ENCODE peak calls at places on chromosomes 5 and 9, in seven cellular contexts. B is dorsolateral prefrontal cortex, A is NCI-H345, C is AG08395, D is KBM-7, S is T-helper 2 cell, P is NCI-H460. E is an unnamed sample.

GRCh38 chr9:137368431-137369110 is 54.4 kb downstream of the EXD3 start:
- DNase-seq in P (no peak), A (no peak), D (no peak), B (no peak), S (no peak), C (no peak), E (no peak)

GRCh38 chr9:113682297-113682771 is 193.8 kb upstream of the ZNF618 start:
- DNase-seq in D (peak; percentile 72), A (peak; percentile 59), S (no peak), P (peak; percentile 91), B (peak; percentile 63), C (peak; percentile 75), E (no peak)

GRCh38 chr9:136329211-136329627 is 1.9 kb downstream of the GPSM1 start:
- DNase-seq in A (no peak), S (no peak), B (no peak), P (no peak), D (no peak), C (peak; percentile 22), E (no peak)

GRCh38 chr9:136098844-136099243 is 3.8 kb upstream of the NACC2 start:
- DNase-seq in D (no peak), B (no peak), P (no peak), A (no peak), C (no peak), S (no peak), E (no peak)

GRCh38 chr5:16410338-16410737 is 55.3 kb downstream of the ZNF622 start:
- DNase-seq in D (no peak), B (no peak), A (no peak), S (no peak), C (no peak), P (no peak), E (peak; percentile 56)

GRCh38 chr9:87678650-87679355 is 47.1 kb upstream of the CTSL start:
- DNase-seq in P (peak; percentile 79), S (no peak), A (peak; percentile 38), C (peak; percentile 83), B (peak; percentile 62), D (peak; percentile 59), E (peak; percentile 43)

GRCh38 chr5:23147625-23148024 is 294.5 kb upstream of the CDH12 start:
- DNase-seq in C (no peak), S (no peak), D (no peak), B (no peak), A (no peak), P (no peak), E (no peak)

GRCh38 chr9:14221558-14221957 is 92.4 kb downstream of the NFIB start:
- DNase-seq in A (no peak), B (no peak), C (peak; percentile 60), S (no peak), P (peak; percentile 65), D (no peak), E (no peak)

GRCh38 chr5:56010431-56010830 is 15.7 kb upstream of the IL6ST start:
- DNase-seq in D (no peak), S (no peak), C (no peak), B (no peak), A (no peak), P (no peak), E (no peak)

GRCh38 chr5:78757269-78758053 is 108.9 kb upstream of the LHFPL2 start:
- DNase-seq in C (peak; percentile 74), S (no peak), P (no peak), D (no peak), A (no peak), B (peak; percentile 4), E (no peak)

GRCh38 chr9:127107344-127108181 is 14.9 kb downstream of the ANGPTL2 start:
- DNase-seq in P (no peak), S (no peak), D (no peak), B (no peak), A (no peak), C (no peak), E (no peak)

GRCh38 chr9:98707158-98708102 is 1.3 kb downstream of the GABBR2 start:
- DNase-seq in C (peak; percentile 84), P (peak; percentile 69), D (peak; percentile 58), A (peak; percentile 87), S (no peak), B (peak; percentile 60), E (peak; percentile 21)

GRCh38 chr9:35570709-35571108 is 34.4 kb upstream of the TESK1 start:
- DNase-seq in B (no peak), C (no peak), P (no peak), D (no peak), A (no peak), S (peak; percentile 13), E (no peak)

GRCh38 chr5:16727937-16728336 is 111.1 kb upstream of the RETREG1 start:
- DNase-seq in P (no peak), B (no peak), A (peak; percentile 74), C (no peak), D (peak; percentile 65), S (no peak), E (peak; percentile 95)

GRCh38 chr5:55633574-55634203 is 78.4 kb downstream of the SLC38A9 start:
- DNase-seq in C (no peak), P (peak; percentile 9), A (peak; percentile 3), D (no peak), S (no peak), B (no peak), E (no peak)

GRCh38 chr5:145984072-145984471 is 47.7 kb downstream of the SH3RF2 start:
- DNase-seq in P (no peak), S (no peak), C (no peak), B (no peak), D (peak; percentile 83), A (no peak), E (no peak)

GRCh38 chr9:136305822-136306690 is 2.2 kb upstream of the CCDC187 start:
- DNase-seq in B (no peak), A (no peak), C (no peak), S (no peak), P (no peak), D (no peak), E (no peak)

GRCh38 chr5:6744841-6745705 is 31.8 kb downstream of the TENT4A start:
- DNase-seq in P (no peak), A (no peak), C (no peak), D (no peak), B (no peak), S (no peak), E (no peak)

GRCh38 chr9:101326501-101326900 is 58.3 kb downstream of the BAAT start:
- DNase-seq in S (no peak), C (no peak), A (peak; percentile 83), P (no peak), D (no peak), B (no peak), E (peak; percentile 53)

GRCh38 chr9:137138701-137139467 is at the start of gene GRIN1:
- DNase-seq in S (peak; percentile 14), B (peak; percentile 60), D (no peak), C (peak; percentile 61), P (no peak), A (no peak), E (no peak)

GRCh38 chr5:142830241-142831018 is 60.3 kb downstream of the ARHGAP26 start:
- DNase-seq in A (no peak), S (no peak), C (no peak), D (no peak), B (no peak), P (no peak), E (no peak)

GRCh38 chr9:116806075-116806474 is 119.0 kb downstream of the TRIM32 start:
- DNase-seq in C (no peak), S (no peak), P (peak; percentile 8), A (no peak), D (peak; percentile 2), B (no peak), E (no peak)

GRCh38 chr5:66958984-66959641 is 237.5 kb downstream of the CD180 start:
- DNase-seq in P (peak; percentile 16), D (no peak), S (no peak), C (peak; percentile 69), A (peak; percentile 41), B (peak; percentile 21), E (no peak)

GRCh38 chr5:124783794-124784193 is 37.4 kb upstream of the ZNF608 start:
- DNase-seq in C (peak; percentile 55), D (no peak), A (no peak), B (no peak), S (no peak), P (no peak), E (no peak)

GRCh38 chr9:37412431-37413151 is 9.9 kb upstream of the GRHPR start:
- DNase-seq in C (peak; percentile 26), P (no peak), B (no peak), A (no peak), D (no peak), S (no peak), E (no peak)

GRCh38 chr9:87223397-87224246 is 274.0 kb upstream of the DAPK1 start:
- DNase-seq in S (no peak), A (no peak), P (no peak), B (no peak), C (peak; percentile 65), D (no peak), E (no peak)

GRCh38 chr9:20351715-20352114 is 270.6 kb downstream of the MLLT3 start:
- DNase-seq in A (no peak), C (no peak), P (no peak), S (no peak), D (no peak), B (no peak), E (no peak)

GRCh38 chr5:98309785-98310566 is 463.5 kb upstream of the RGMB start:
- DNase-seq in D (peak; percentile 44), B (no peak), C (peak; percentile 94), A (peak; percentile 56), P (peak; percentile 62), S (no peak), E (no peak)